ENCODE peak calls at places on chromosomes 4 and X, in five cellular contexts. Y is AG09309, L is tibial artery, F is fibroblast of pulmonary artery, P is bronchial epithelial cell. S is an unnamed sample.

GRCh38 chr4:40525811-40526598 is 103.7 kb downstream of the RBM47 start:
- DNase-seq in Y (peak; percentile 63), L (peak; percentile 74), F (peak; percentile 94), P (peak; percentile 78), S (no peak)

GRCh38 chrX:48897157-48897620 is 379 bp downstream of the TIMM17B start:
- DNase-seq in Y (no peak), L (peak; percentile 86), F (peak; percentile 73), P (peak; percentile 48), S (peak; percentile 80)

GRCh38 chr4:45741897-45742296 is 382.0 kb downstream of the GABRG1 start:
- DNase-seq in Y (no peak), L (no peak), F (peak; percentile 0), P (no peak), S (no peak)

GRCh38 chr4:2843909-2844584 is 403 bp downstream of the ADD1 start:
- DNase-seq in Y (no peak), L (peak; percentile 80), F (peak; percentile 36), P (no peak), S (peak; percentile 41)

GRCh38 chr4:61853041-61853440 is 652.9 kb downstream of the ADGRL3 start:
- DNase-seq in Y (no peak), L (no peak), F (no peak), P (no peak), S (no peak)

GRCh38 chr4:4574792-4575191 is 32.9 kb upstream of the STX18 start:
- DNase-seq in Y (peak; percentile 90), L (no peak), F (peak; percentile 95), P (peak; percentile 62), S (peak; percentile 36)

GRCh38 chrX:147948531-147948930 is 32.6 kb upstream of the FMR1NB start:
- DNase-seq in Y (no peak), L (no peak), F (no peak), P (no peak), S (no peak)

GRCh38 chr4:126071346-126072333 is 756.9 kb downstream of the FAT4 start:
- DNase-seq in Y (peak; percentile 18), L (no peak), F (peak; percentile 81), P (peak; percentile 31), S (peak; percentile 33)

GRCh38 chrX:56783450-56783831 is 54.4 kb downstream of the NBDY start:
- DNase-seq in Y (no peak), L (no peak), F (no peak), P (no peak), S (peak; percentile 82)

GRCh38 chrX:30521440-30522182 is 56.0 kb downstream of the TASL start:
- DNase-seq in Y (peak; percentile 25), L (no peak), F (peak; percentile 76), P (peak; percentile 19), S (no peak)

GRCh38 chr4:98626350-98626749 is 32.1 kb downstream of the TSPAN5 start:
- DNase-seq in Y (peak; percentile 47), L (peak; percentile 67), F (peak; percentile 90), P (peak; percentile 96), S (no peak)

GRCh38 chr4:100287569-100287968 is 97.3 kb upstream of the DDIT4L start:
- DNase-seq in Y (no peak), L (no peak), F (no peak), P (no peak), S (no peak)

GRCh38 chrX:96425204-96425603 is 259.4 kb upstream of the DIAPH2 start:
- DNase-seq in Y (no peak), L (no peak), F (peak; percentile 20), P (no peak), S (no peak)

GRCh38 chr4:128862608-128863313 is 53.3 kb downstream of the JADE1 start:
- DNase-seq in Y (no peak), L (no peak), F (no peak), P (peak; percentile 11), S (no peak)

GRCh38 chrX:868248-868647 is 237.7 kb downstream of the SHOX start:
- DNase-seq in Y (no peak), L (no peak), F (no peak), P (no peak), S (no peak)

GRCh38 chrX:8868070-8868795 is 67.0 kb upstream of the FAM9A start:
- DNase-seq in Y (peak; percentile 54), L (no peak), F (peak; percentile 82), P (peak; percentile 96), S (no peak)

GRCh38 chr4:109211671-109212070 is 90.8 kb downstream of the COL25A1 start:
- DNase-seq in Y (no peak), L (no peak), F (peak; percentile 27), P (no peak), S (no peak)

GRCh38 chrX:38561951-38562719 is 793 bp downstream of the TSPAN7 start:
- DNase-seq in Y (no peak), L (peak; percentile 57), F (no peak), P (no peak), S (peak; percentile 25)

GRCh38 chr4:74534936-74535335 is 90.0 kb downstream of the AREG start:
- DNase-seq in Y (no peak), L (no peak), F (no peak), P (no peak), S (no peak)

GRCh38 chrX:24479924-24480722 is 15.0 kb downstream of the PDK3 start:
- DNase-seq in Y (no peak), L (no peak), F (no peak), P (peak; percentile 33), S (peak; percentile 27)

GRCh38 chr4:105895609-105896460 is 564 bp downstream of the NPNT start:
- DNase-seq in Y (no peak), L (peak; percentile 77), F (no peak), P (peak; percentile 49), S (peak; percentile 80)

GRCh38 chrX:64976673-64977040 is 407 bp upstream of the ZC4H2 start:
- DNase-seq in Y (no peak), L (no peak), F (no peak), P (no peak), S (no peak)

GRCh38 chr4:3877868-3878267 is 111.7 kb downstream of the ADRA2C start:
- DNase-seq in Y (no peak), L (no peak), F (no peak), P (no peak), S (no peak)

GRCh38 chrX:71542411-71542810 is 9.5 kb downstream of the OGT start:
- DNase-seq in Y (peak; percentile 35), L (no peak), F (peak; percentile 76), P (peak; percentile 78), S (no peak)

GRCh38 chrX:71543316-71543715 is 10.4 kb downstream of the OGT start:
- DNase-seq in Y (peak; percentile 56), L (no peak), F (peak; percentile 66), P (peak; percentile 96), S (no peak)

GRCh38 chrX:71542825-71543224 is 9.9 kb downstream of the OGT start:
- DNase-seq in Y (no peak), L (no peak), F (no peak), P (no peak), S (no peak)

GRCh38 chrX:71541546-71542022 is 8.7 kb downstream of the OGT start:
- DNase-seq in Y (peak; percentile 61), L (no peak), F (peak; percentile 77), P (peak; percentile 71), S (no peak)

DNA sequence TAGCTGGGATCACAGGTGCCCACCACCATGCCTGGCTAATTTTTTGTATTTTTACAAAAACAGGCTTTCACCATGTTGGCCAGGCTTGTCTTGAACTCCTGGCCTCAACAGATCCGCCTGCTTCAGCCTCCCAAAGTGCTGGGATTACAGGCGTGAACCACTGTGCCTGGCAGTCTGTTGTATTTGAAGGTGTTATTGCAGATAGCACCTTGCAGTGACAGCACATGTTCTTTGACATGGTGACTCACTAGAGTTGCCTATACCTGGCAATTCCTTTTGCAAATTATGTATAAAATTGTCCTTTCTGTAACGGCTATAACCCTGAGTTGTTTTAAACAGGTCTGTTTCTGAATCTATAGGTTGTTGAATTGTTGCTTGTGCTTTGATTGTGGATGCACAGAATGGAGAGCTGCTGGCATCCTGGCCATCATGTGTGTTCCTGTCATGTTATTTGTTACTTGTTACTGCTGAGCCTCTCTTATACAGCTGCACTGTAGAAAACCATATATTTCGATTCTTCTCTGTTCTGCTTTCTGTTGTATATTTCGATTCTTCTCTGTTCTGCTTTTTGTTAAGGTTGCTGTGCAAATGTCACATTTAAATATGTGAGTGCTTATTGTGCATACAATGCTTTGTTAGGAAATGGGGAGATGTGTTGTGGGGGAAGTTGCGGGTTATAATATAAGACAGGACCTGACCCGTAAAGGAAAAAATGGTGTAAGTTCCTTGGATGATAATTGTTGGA is 8.1 kb downstream of the OGT start:
- DNase-seq in Y (no peak), L (no peak), F (no peak), P (peak; percentile 30), S (no peak)
- H3K4me3 ChIP-seq in Y (no peak overlapping the region), L (no peak overlapping the region), F (no peak overlapping the region), P (no peak overlapping the region), S (no peak overlapping the region)

GRCh38 chr4:1722551-1723071 is 1.3 kb downstream of the TACC3 start:
- DNase-seq in Y (no peak), L (no peak), F (no peak), P (no peak), S (no peak)
- TF ChIP-seq CTCF in Y (no peak), L (no peak), F (no peak), P (no peak), S (no peak)

DNA sequence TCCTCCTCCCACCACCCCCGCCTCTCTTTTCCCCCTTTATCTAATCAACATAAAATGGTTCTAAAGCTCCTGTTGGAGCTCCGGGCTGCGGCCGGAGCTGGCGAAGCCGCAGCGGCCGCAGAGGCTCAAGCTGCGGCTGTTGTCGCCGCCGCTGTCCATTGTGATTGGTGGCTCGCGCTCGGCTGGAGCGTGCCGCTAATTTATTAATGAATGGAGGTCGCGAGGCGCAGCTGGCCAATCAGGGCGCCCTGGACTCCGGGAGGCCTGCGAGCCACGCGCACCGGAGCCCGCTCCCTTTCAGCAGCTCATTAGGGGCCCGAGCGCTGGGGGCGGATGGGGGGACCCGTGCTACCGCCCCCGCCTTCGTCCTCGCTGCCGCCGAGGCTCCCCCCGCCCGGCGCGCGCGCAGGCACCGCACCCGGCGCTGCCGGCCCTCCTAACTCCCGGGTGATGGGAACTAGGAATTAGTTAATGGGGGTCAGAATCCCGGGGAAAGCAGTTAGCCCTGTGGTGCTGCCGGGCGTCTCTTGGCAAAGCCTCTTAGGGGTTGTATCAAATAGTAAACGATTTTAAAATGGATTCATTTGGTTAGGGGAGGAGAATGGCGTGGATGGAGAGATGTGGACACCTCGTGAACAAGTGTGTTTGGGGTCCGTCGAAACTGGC is 554 bp upstream of the NEUROG2 start:
- DNase-seq in Y (no peak), L (no peak), F (no peak), P (no peak), S (peak; percentile 21)
- H3K4me3 ChIP-seq in Y (no peak overlapping the region), L (peak overlapping the region; percentile 60), F (no peak overlapping the region), P (no peak overlapping the region), S (peak overlapping the region; percentile 42)

DNA sequence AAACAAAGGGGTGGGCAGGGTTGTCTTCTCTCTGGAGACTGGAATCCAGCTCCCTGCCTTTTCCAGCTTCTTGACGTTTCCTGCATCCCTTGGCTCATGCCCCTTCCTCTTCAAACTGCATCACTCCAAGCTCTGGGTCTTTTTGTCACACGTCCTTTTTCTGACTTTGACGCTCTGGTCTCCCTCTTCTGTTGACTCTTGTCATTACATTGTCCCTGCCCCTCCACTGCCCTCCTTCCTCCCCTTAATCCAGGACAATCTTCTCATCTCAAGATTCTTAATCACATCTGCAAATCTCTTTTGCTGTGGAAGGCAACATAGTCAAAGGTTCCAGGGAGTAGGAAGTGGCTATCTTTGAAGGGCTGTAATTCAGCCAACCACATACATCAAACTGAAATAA is 178.3 kb downstream of the TMA16 start:
- DNase-seq in Y (no peak), L (no peak), F (no peak), P (no peak), S (no peak)
- TF ChIP-seq CTCF in Y (no peak), L (no peak), F (no peak), P (no peak), S (no peak)

S was measured in pancreas.